ENCODE peak calls at places on chromosomes 6 and 20, in six cellular contexts. I, W, Y, J, N and A are unnamed samples.

GRCh38 chr6:87608802-87609201 is 18.9 kb downstream of the ORC3 start:
- DNase-seq in Y (no peak), J (no peak), I (no peak), N (no peak), W (no peak), A (no peak)

GRCh38 chr20:63652192-63652980 is 838 bp downstream of the STMN3 start:
- DNase-seq in W (peak; percentile 47), N (peak; percentile 44), Y (no peak), J (no peak), I (no peak), A (no peak)

GRCh38 chr20:24376523-24377085 is 92.8 kb upstream of the SYNDIG1 start:
- DNase-seq in N (no peak), W (no peak), I (peak; percentile 85), J (peak; percentile 32), Y (no peak), A (no peak)

GRCh38 chr6:134166529-134167221 is 114.3 kb upstream of the SLC2A12 start:
- DNase-seq in J (no peak), W (no peak), Y (no peak), I (peak; percentile 50), N (no peak), A (no peak)

GRCh38 chr20:5470943-5471342 is 154.2 kb upstream of the PROKR2 start:
- DNase-seq in N (no peak), I (no peak), J (no peak), Y (peak; percentile 36), W (no peak), A (no peak)

GRCh38 chr6:30396833-30397479 is 52.0 kb downstream of the RPP21 start:
- DNase-seq in I (peak; percentile 71), N (peak; percentile 80), Y (peak; percentile 96), W (peak; percentile 71), J (peak; percentile 17), A (peak; percentile 37)

GRCh38 chr6:70686548-70687133 is 19.0 kb downstream of the SMAP1 start:
- DNase-seq in I (peak; percentile 69), N (peak; percentile 16), J (no peak), W (no peak), Y (no peak), A (no peak)

GRCh38 chr20:20367681-20368413 is at the start of gene INSM1:
- DNase-seq in J (no peak), I (no peak), W (no peak), Y (peak; percentile 61), N (no peak), A (no peak)

GRCh38 chr20:50111120-50111828 is 1.7 kb downstream of the UBE2V1 start:
- DNase-seq in N (no peak), I (peak; percentile 62), W (no peak), J (peak; percentile 61), Y (no peak), A (no peak)

GRCh38 chr20:2708073-2708415 is 15.5 kb downstream of the EBF4 start:
- DNase-seq in J (no peak), N (no peak), I (no peak), Y (no peak), W (no peak), A (no peak)

GRCh38 chr20:49583669-49584417 is 15.9 kb upstream of the PTGIS start:
- DNase-seq in I (peak; percentile 92), W (no peak), N (no peak), Y (no peak), J (peak; percentile 99), A (no peak)

GRCh38 chr6:52233975-52234823 is 10.1 kb downstream of the IL17F start:
- DNase-seq in I (peak; percentile 56), W (no peak), N (no peak), Y (peak; percentile 73), J (peak; percentile 40), A (no peak)

GRCh38 chr20:12327205-12327604 is 409.5 kb downstream of the BTBD3 start:
- DNase-seq in N (no peak), J (no peak), W (no peak), Y (no peak), I (peak; percentile 2), A (no peak)

GRCh38 chr6:156779206-156780116 is 2.3 kb downstream of the ARID1B start:
- DNase-seq in Y (peak; percentile 36), N (peak; percentile 31), I (no peak), J (no peak), W (peak; percentile 23), A (peak; percentile 62)